ENCODE peak calls at places on chromosomes 13 and 19, in four cellular contexts. D is K562, Z is SK-N-SH, G is HepG2. R is an unnamed sample.
A peak's percentile ranks its signal among the peaks of the same experiment; 100 is the strongest.

GRCh38 chr19:4713384-4713951 is 10.2 kb downstream of the DPP9 start:
- DNase-seq in D (no peak), Z (peak; percentile 43), G (no peak), R (no peak)

GRCh38 chr19:15129856-15130580 is 22.8 kb downstream of the SYDE1 start:
- DNase-seq in D (no peak), Z (no peak), G (no peak), R (no peak)

GRCh38 chr19:7986321-7987083 is 18.9 kb downstream of the ELAVL1 start:
- DNase-seq in D (no peak), Z (no peak), G (no peak), R (no peak)

GRCh38 chr13:107091386-107091785 is 523.4 kb upstream of the ARGLU1 start:
- DNase-seq in D (no peak), Z (no peak), G (no peak), R (no peak)

GRCh38 chr13:114143806-114144605 is 11.6 kb upstream of the RASA3 start:
- DNase-seq in D (peak; percentile 47), Z (peak; percentile 61), G (peak; percentile 74), R (no peak)

GRCh38 chr19:14015454-14016035 is 9.4 kb upstream of the RFX1 start:
- DNase-seq in D (peak; percentile 58), Z (no peak), G (peak; percentile 37), R (peak; percentile 94)

GRCh38 chr19:29503140-29503758 is 22.5 kb upstream of the VSTM2B start:
- DNase-seq in D (no peak), Z (no peak), G (no peak), R (no peak)

GRCh38 chr13:80084086-80084676 is 256.7 kb downstream of the SPRY2 start:
- DNase-seq in D (no peak), Z (no peak), G (no peak), R (no peak)

GRCh38 chr13:110560606-110561334 is 752 bp downstream of the RAB20 start:
- DNase-seq in D (peak; percentile 44), Z (peak; percentile 71), G (peak; percentile 49), R (no peak)

GRCh38 chr13:49670828-49671227 is 20.5 kb downstream of the EBPL start:
- DNase-seq in D (no peak), Z (no peak), G (no peak), R (no peak)

GRCh38 chr19:31355330-31356289 is 6.4 kb upstream of the TSHZ3 start:
- DNase-seq in D (no peak), Z (peak; percentile 16), G (no peak), R (no peak)

GRCh38 chr13:27339299-27339698 is 68.7 kb downstream of the RASL11A start:
- DNase-seq in D (peak; percentile 61), Z (peak; percentile 61), G (peak; percentile 60), R (no peak)

GRCh38 chr13:46578590-46578975 is 25.6 kb downstream of the LRCH1 start:
- DNase-seq in D (no peak), Z (no peak), G (no peak), R (no peak)

GRCh38 chr13:47932953-47933687 is 68.0 kb downstream of the SUCLA2 start:
- DNase-seq in D (no peak), Z (no peak), G (peak; percentile 76), R (no peak)

GRCh38 chr13:99870541-99870940 is 101.0 kb downstream of the ZIC5 start:
- DNase-seq in D (no peak), Z (no peak), G (no peak), R (no peak)

GRCh38 chr13:113785051-113786010 is 26.3 kb downstream of the TMEM255B start:
- DNase-seq in D (no peak), Z (no peak), G (no peak), R (no peak)

GRCh38 chr13:99331881-99332293 is 24.7 kb upstream of the GPR183 start:
- DNase-seq in D (no peak), Z (no peak), G (no peak), R (peak; percentile 79)

DNA sequence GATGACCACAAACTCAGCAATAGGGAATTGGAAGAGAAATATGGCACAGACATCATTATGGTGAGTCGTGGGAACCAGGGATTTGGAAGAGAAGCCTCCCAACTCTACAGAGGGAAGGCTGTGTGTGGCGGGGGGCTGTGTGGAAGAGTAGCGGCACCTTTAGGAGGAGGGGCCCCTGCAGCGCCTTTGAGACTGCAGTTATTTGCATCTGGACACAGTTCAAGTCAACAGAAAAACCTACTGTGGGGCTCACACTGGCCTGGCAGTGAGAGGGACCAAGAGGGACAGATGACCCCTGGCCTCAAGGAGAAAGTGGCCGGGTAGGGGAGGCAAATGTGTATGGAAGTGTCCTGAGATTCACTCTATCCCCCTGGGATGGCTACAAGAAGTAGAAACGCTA is 5.1 kb downstream of the ATP12A start:
- DNase-seq in D (no peak), Z (no peak), G (no peak), R (no peak)
- TF ChIP-seq FOXM1 in D (no peak), Z (no peak), G (no peak), R (no peak)

GRCh38 chr19:16371540-16371986 is 46.9 kb downstream of the KLF2 start:
- DNase-seq in D (peak; percentile 75), Z (no peak), G (no peak), R (peak; percentile 79)
- TF ChIP-seq ZBTB33 in D (no peak), Z (no peak), G (no peak), R (no peak)

DNA sequence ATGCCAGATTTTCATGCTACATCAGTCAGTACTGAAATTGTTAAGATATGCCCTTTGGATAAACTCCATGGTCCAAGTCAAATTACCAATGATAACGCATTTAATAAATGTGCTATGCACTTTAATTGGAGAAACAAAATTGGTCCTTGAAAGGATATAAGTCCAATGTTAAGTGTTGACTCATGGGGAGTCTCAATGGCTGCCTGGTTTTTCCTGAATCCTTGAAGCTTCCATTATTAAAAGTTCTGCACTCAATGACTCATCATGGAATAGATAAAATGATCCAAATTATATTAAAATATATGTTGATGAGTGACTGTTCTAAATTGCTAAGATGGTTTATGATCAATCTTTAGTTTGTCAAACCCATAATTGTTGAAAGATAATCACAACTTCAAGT is 346.0 kb upstream of the ATXN8OS start:
- DNase-seq in D (no peak), Z (no peak), G (no peak), R (no peak)
- TF ChIP-seq FOXM1 in D (no peak), Z (no peak), G (no peak), R (no peak)

DNA sequence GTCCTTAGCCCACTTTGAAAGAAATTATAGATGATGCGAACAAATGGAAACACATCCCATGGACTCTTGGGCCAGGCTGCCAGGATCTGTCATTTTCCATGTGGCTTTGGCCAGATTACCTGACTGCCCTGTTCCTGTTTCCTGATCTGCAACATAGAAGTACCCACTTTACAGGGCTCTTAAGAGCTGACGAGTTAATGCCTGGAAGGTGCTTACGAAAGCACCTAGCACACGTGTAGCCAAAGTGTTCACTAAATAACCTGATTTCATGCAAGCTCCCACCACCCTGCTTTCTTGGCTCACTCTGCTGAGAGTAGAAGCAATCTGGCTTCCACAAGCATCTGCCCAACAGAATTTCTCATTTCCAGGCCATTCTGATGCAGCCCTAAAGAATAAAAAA is 575.2 kb downstream of the MYO16 start:
- DNase-seq in D (no peak), Z (no peak), G (no peak), R (no peak)
- TF ChIP-seq ZBTB33 in D (no peak), Z (no peak), G (no peak), R (no peak)

DNA sequence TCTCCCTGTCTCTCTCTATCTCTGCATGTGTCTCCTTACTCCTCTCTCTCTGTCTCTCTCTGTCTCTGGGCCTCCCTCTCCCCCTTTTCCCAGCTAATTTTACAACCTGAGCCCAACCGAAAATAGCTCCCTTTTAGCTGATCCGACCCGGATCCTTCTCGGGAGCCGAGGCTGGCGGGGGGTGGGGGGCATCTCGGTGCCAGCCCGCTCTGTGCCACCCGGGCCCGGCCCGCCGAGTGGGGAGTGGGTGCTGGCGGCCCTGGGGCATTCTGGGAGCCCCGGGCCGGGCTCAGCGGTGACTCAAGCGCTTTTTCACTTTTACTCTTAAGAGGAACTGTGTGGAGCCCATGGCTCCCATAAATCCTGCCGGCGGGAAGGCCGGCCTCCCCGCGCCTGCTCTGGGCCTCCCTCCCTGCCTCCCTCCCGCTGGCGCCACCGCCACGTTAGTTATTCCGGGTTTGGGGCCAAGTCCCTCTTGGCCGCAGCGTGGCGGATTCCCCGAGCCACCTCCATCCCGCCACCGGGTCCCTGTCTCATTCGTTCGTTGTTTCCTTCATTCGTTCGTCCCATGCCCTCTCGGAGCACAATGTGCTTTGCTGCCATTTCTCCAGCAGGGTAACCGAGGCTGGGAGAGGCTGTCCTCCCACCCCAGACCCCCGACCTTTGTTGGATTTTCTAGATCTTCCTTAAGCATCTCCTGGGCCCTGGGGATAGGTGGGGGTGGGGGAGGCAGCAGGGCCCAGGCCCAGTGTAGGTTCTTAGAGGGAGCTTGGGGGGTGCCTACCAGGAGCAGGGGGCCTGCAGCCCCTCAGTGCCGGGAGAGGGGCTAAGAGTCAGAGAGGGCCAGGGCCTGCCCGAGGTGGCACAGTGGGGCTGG is 3.2 kb downstream of the NFIC start:
- DNase-seq in D (peak; percentile 61), Z (no peak), G (no peak), R (no peak)
- TF ChIP-seq FOXM1 in D (no peak), Z (no peak), G (no peak), R (no peak)

DNA sequence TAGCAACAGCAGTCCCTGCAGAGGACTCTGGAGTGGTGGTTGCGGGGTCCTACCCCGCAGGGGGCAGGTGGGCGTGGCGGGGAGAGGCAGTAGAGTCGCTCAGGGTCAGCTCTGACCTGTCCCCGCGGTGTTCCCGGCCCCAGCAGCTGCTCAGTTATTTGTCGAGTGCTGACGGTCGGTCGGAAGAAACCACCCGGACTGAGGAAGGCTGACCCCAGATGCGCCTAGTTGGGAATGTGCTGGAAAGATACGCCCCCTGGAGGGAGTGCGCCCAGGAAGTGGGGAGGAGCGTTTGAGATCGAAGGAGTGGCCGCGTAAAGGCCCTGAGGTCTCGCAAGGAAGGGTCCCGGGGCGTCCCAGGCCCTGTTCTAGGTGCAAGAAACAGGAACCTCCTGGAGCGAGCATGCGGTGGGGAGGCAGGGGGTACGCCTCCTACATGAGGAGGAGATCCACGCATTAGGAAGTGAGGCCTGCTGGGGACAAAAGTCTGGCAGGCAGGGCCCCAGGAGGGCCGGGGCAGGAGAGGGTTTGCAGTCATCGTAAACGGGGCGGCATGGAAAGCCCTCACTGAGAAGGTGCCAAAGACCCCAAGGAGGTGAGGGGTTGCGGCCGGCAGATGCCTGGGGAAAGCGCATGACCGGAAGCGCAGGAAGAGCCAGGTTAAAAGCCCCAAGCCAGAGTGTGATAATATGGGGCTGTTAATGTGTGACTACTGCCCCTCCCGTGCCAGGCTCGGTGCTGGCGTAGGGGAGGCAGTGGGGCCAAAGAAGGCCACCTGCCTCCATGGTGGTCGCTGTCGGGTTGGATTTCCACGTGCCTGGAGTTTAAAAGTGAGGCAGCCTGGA is 9.1 kb downstream of the CCDC8 start:
- DNase-seq in D (peak; percentile 33), Z (no peak), G (peak; percentile 69), R (no peak)
- TF ChIP-seq ZBTB33 in D (peak; percentile 82), Z (no peak), G (no peak), R (no peak)

GRCh38 chr13:59424661-59425060 is 739.1 kb downstream of the DIAPH3 start:
- DNase-seq in D (no peak), Z (no peak), G (no peak), R (no peak)
- TF ChIP-seq FOXM1 in D (no peak), Z (no peak), G (no peak), R (no peak)

R was measured in GM12878.